ENCODE peak calls at places on chromosomes 16 and 17, in seven cellular contexts. J is H9, C is GM12878, W is PC-9, K is fibroblast of lung, L is astrocyte, O is HepG2. E is an unnamed sample. For H3K79me2 and H3K9me3, the result is how much of the 10 kb centered on the place peaks cover.

GRCh38 chr17:752620-753219 is 656 bp upstream of the GEMIN4 start:
- DNase-seq in J (peak), C (no peak), W (peak), K (peak), L (peak), O (no peak), E (no peak)

GRCh38 chr17:5513610-5514009 is 27.2 kb downstream of the MIS12 start:
- DNase-seq in J (no peak), C (no peak), W (no peak), K (no peak), L (no peak), O (no peak), E (no peak)

GRCh38 chr17:43418441-43419374 is 19.9 kb downstream of the ARL4D start:
- DNase-seq in J (peak), C (no peak), W (peak), K (peak), L (peak), O (peak), E (no peak)

GRCh38 chr16:89360760-89361435 is 129.5 kb downstream of the ANKRD11 start:
- DNase-seq in J (no peak), C (peak), W (no peak), K (no peak), L (no peak), O (no peak), E (no peak)

GRCh38 chr17:77721823-77722160 is 236.7 kb upstream of the TNRC6C start:
- DNase-seq in J (peak), C (no peak), W (no peak), K (no peak), L (no peak), O (no peak), E (no peak)

GRCh38 chr16:17416461-17417221 is 54.1 kb downstream of the XYLT1 start:
- DNase-seq in J (peak), C (peak), W (no peak), K (peak), L (peak), O (no peak), E (peak)

GRCh38 chr16:89341697-89342694 is 124.5 kb downstream of the ZNF778 start:
- DNase-seq in J (no peak), C (no peak), W (no peak), K (no peak), L (no peak), O (no peak), E (no peak)

GRCh38 chr16:30923554-30924085 is at the start of gene FBXL19:
- DNase-seq in J (no peak), C (no peak), W (no peak), K (no peak), L (no peak), O (no peak), E (no peak)

GRCh38 chr17:14793237-14793636 is 471.9 kb downstream of the PMP22 start:
- DNase-seq in J (no peak), C (no peak), W (no peak), K (peak), L (no peak), O (no peak), E (no peak)

GRCh38 chr17:38728290-38728831 is 1.8 kb upstream of the CISD3 start:
- DNase-seq in J (no peak), C (peak), W (no peak), K (no peak), L (no peak), O (no peak), E (peak)

GRCh38 chr16:30951785-30952184 is 2.9 kb downstream of the ORAI3 start:
- DNase-seq in J (no peak), C (no peak), W (no peak), K (peak), L (peak), O (no peak), E (no peak)

GRCh38 chr16:30535777-30536190 is 1.1 kb upstream of the ZNF747 start:
- DNase-seq in J (peak), C (peak), W (peak), K (peak), L (peak), O (peak), E (no peak)

GRCh38 chr16:1731073-1731472 is 25.1 kb downstream of the MAPK8IP3 start:
- DNase-seq in J (no peak), C (no peak), W (no peak), K (no peak), L (no peak), O (no peak), E (no peak)

GRCh38 chr16:87762071-87762571 is 3.7 kb downstream of the KLHDC4 start:
- DNase-seq in J (no peak), C (no peak), W (no peak), K (no peak), L (no peak), O (no peak), E (no peak)

GRCh38 chr17:32772453-32773025 is 104.4 kb downstream of the MYO1D start:
- DNase-seq in J (no peak), C (peak), W (no peak), K (no peak), L (no peak), O (no peak), E (no peak)

GRCh38 chr17:22253007-22253406 is 560.7 kb downstream of the KCNJ18 start:
- DNase-seq in J (no peak), C (no peak), W (no peak), K (no peak), L (no peak), O (no peak), E (no peak)

GRCh38 chr16:10590342-10590741 is 9.9 kb upstream of the EMP2 start:
- DNase-seq in J (no peak), C (no peak), W (no peak), K (no peak), L (no peak), O (no peak), E (no peak)

GRCh38 chr17:31357831-31358400 is 33.6 kb upstream of the RAB11FIP4 start:
- DNase-seq in J (no peak), C (no peak), W (no peak), K (peak), L (no peak), O (no peak), E (no peak)

GRCh38 chr17:3539881-3540540 is 17.6 kb downstream of the TRPV3 start:
- DNase-seq in J (peak), C (no peak), W (no peak), K (no peak), L (no peak), O (no peak), E (no peak)

GRCh38 chr17:6548034-6548433 is 8.3 kb downstream of the PITPNM3 start:
- DNase-seq in J (no peak), C (no peak), W (no peak), K (no peak), L (no peak), O (no peak), E (no peak)

GRCh38 chr16:55118701-55119260 is 188.1 kb downstream of the IRX5 start:
- DNase-seq in J (no peak), C (no peak), W (no peak), K (no peak), L (no peak), O (no peak), E (no peak)

GRCh38 chr16:84800118-84800517 is 19.7 kb upstream of the CRISPLD2 start:
- DNase-seq in J (no peak), C (no peak), W (no peak), K (no peak), L (no peak), O (no peak), E (no peak)

GRCh38 chr16:3580271-3580670 is 3.1 kb upstream of the NLRC3 start:
- DNase-seq in J (no peak), C (no peak), W (no peak), K (peak), L (no peak), O (no peak), E (no peak)

GRCh38 chr17:44959821-44960523 is 8.1 kb downstream of the C1QL1 start:
- DNase-seq in J (peak), C (no peak), W (no peak), K (no peak), L (no peak), O (no peak), E (no peak)

GRCh38 chr16:81929841-81930240 is 81.4 kb downstream of the SDR42E1 start:
- DNase-seq in J (no peak), C (no peak), W (no peak), K (no peak), L (no peak), O (no peak), E (no peak)

GRCh38 chr17:63035695-63036094 is 69.7 kb downstream of the TANC2 start:
- DNase-seq in J (no peak), C (no peak), W (no peak), K (no peak), L (peak), O (no peak), E (peak)

GRCh38 chr16:17475104-17475503 is 4.3 kb upstream of the XYLT1 start:
- DNase-seq in J (no peak), C (no peak), W (no peak), K (no peak), L (no peak), O (no peak), E (no peak)

GRCh38 chr16:89443727-89444084 is 46.7 kb downstream of the ANKRD11 start:
- DNase-seq in J (no peak), C (no peak), W (no peak), K (no peak), L (no peak), O (no peak), E (no peak)

GRCh38 chr17:19378416-19379293 is at the start of gene MAPK7:
- DNase-seq in J (no peak), C (no peak), W (no peak), K (no peak), L (no peak), O (no peak), E (no peak)

GRCh38 chr16:82638095-82638798 is 11.5 kb downstream of the CDH13 start:
- DNase-seq in J (no peak), C (no peak), W (no peak), K (peak), L (peak), O (no peak), E (no peak)

GRCh38 chr16:68782198-68783174 is 45.4 kb downstream of the CDH1 start:
- DNase-seq in J (no peak), C (no peak), W (no peak), K (no peak), L (no peak), O (no peak), E (no peak)

GRCh38 chr17:32152130-32152529 is 9.8 kb downstream of the RHOT1 start:
- DNase-seq in J (no peak), C (no peak), W (no peak), K (no peak), L (no peak), O (peak), E (no peak)

GRCh38 chr16:2468142-2468724 is 2.9 kb upstream of the NTN3 start:
- DNase-seq in J (no peak), C (no peak), W (peak), K (no peak), L (no peak), O (no peak), E (no peak)

GRCh38 chr16:68377221-68377620 is 66.4 kb downstream of the PRMT7 start:
- DNase-seq in J (no peak), C (no peak), W (no peak), K (no peak), L (no peak), O (no peak), E (no peak)

GRCh38 chr16:89972244-89973234 is 24.0 kb downstream of the DEF8 start:
- DNase-seq in J (peak), C (no peak), W (peak), K (peak), L (peak), O (peak), E (peak)

GRCh38 chr16:10760863-10761262 is 17.2 kb downstream of the NUBP1 start:
- DNase-seq in J (no peak), C (no peak), W (no peak), K (no peak), L (no peak), O (no peak), E (no peak)

GRCh38 chr16:54277845-54278703 is 8.5 kb downstream of the IRX3 start:
- DNase-seq in J (no peak), C (no peak), W (no peak), K (no peak), L (no peak), O (no peak), E (no peak)

GRCh38 chr17:7684856-7685532 is 2.3 kb downstream of the TP53 start:
- DNase-seq in J (no peak), C (no peak), W (no peak), K (no peak), L (no peak), O (no peak), E (no peak)

GRCh38 chr17:50161023-50161910 is 4.5 kb upstream of the SGCA start:
- DNase-seq in J (peak), C (peak), W (peak), K (peak), L (peak), O (peak), E (peak)

DNA sequence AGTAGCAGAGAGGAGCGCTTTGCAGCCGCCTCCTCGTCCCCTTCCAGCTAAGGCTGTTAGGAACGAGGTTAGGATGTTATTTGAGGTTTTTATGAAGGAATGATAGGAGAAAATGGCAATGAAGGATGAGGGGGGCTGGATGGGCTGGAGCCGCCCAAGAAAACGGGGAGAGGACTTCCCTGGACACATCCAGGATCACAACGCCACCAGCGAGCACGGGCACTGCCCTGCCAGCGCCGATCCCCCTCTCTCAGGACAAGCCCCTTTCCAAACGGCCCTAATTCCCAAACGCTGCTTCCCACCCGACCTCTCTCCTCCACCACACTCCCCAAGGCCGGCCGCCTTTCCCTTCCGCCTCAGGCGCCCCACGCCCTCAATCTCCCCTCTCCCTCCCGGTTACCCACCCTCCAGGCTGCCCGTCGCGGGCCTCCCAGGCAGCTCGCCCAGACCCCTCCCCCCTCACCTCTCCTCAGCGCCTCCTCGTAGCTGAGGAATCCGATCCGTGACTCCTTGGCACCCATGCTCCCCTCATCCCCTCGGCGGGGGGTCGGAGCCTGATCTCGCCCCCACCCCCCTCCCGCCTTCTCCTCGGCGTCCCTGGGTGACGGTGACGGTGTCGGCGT is 403 bp downstream of the USP32 start:
- DNase-seq in J (no peak), C (no peak), W (no peak), K (peak), L (no peak), O (no peak), E (no peak)
- H3K79me2 ChIP-seq in J (under half), C (under half), W (half or more), K (half or more), L (under half), O (under half), E (under half)

GRCh38 chr16:35391328-35391727 is 1931.9 kb downstream of the TP53TG3F start:
- DNase-seq in J (peak), C (no peak), W (peak), K (peak), L (no peak), O (peak), E (peak)

DNA sequence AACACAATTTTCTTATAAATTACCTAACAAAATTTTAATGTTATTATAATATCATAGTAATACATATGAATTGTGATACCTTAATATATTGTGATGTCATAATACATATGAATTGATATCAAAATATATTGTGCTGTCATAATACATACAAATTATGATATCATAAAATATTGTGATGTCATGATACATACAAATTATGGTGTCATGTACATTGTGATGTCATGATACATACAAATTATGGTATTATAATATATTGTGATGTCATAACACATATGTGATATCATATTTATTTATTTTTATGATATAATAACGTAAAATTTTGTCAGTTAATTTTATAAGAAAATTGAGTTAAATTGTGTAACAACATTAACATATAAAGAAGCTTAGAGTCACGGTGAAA is 1927.2 kb downstream of the TP53TG3F start:
- DNase-seq in J (no peak), C (no peak), W (no peak), K (no peak), L (no peak), O (no peak), E (no peak)
- H3K9me3 ChIP-seq in J (half or more), C (under half), W (under half), K (under half), L (under half), O (under half), E (under half)

GRCh38 chr17:40122466-40122943 is 734 bp downstream of the MSL1 start:
- DNase-seq in J (peak), C (no peak), W (peak), K (peak), L (no peak), O (no peak), E (peak)
- TF ChIP-seq CTCF in J (peak), C (no peak), W (no peak), K (peak), L (no peak), O (peak), E (peak)

DNA sequence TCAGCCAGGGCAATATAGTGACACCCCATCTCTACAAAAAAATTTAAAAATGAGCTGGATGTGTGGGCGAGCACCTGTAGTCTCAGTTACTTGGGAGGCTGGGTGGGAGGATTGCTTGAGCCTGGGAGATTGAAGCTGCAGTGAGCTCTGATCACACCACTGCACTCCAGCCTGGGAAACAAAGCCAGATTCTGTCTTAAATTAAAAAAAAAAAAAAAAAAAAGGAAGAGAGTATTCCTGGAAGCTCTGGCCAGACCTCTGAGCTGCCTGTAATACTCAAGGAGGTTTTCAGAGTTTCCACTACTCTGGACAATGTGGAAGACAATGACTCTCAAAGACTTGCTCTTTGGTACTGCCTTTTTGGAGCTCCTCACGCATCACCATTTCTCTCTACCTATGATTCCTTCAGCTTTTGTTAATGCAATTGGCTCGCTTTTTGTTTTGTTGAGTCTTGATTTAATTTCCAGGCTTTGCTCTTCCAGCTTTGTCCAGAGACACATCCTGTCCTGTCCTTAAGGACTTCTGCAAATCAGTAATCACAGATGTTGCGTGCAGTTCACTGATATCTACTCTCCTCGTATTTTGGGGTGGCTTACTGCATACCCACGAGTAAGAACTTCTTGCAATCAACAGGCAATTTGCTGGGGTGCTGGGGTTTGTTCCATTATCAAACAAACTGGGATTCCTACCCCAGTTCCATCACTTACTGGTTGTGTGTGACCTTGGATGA is 10.8 kb downstream of the CHD9 start:
- DNase-seq in J (no peak), C (no peak), W (no peak), K (no peak), L (no peak), O (no peak), E (no peak)
- H3K79me2 ChIP-seq in J (under half), C (half or more), W (under half), K (under half), L (half or more), O (half or more), E (half or more)

GRCh38 chr16:48590476-48590875 is 19.5 kb downstream of the N4BP1 start:
- DNase-seq in J (no peak), C (no peak), W (no peak), K (no peak), L (no peak), O (no peak), E (no peak)

GRCh38 chr16:48596326-48596725 is 13.7 kb downstream of the N4BP1 start:
- DNase-seq in J (no peak), C (no peak), W (no peak), K (no peak), L (no peak), O (no peak), E (peak)

GRCh38 chr16:48591976-48592375 is 18.0 kb downstream of the N4BP1 start:
- DNase-seq in J (no peak), C (no peak), W (no peak), K (no peak), L (no peak), O (no peak), E (no peak)

GRCh38 chr16:48597563-48598392 is 12.2 kb downstream of the N4BP1 start:
- DNase-seq in J (no peak), C (no peak), W (no peak), K (peak), L (no peak), O (no peak), E (no peak)

DNA sequence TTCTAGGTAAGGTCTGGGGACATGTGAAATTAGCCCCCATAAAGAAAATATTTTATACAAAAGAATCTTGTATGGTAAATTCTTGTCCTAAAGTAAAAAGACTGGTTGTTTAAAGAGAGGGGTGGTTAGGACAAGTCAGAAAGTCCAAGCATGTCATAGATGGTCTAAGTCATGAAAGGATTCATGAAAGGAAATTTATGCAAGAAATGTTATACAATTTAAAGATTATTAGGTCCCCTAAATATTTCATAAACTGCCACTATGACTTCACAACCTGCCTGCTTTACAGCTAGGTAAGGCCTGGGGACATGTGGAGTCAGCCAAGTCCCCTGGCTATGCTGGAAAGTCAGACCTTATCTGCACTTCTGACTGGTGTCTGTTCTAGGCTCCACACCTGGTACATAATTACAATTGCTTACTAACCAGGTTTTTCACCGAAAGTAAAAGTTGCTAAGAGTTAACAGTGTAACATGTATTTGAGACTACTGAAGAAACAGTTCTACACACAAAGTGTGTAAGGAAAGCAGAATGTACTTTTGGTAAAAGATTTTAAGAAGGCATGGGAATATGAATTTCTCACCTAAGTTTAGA is 17.0 kb downstream of the N4BP1 start:
- DNase-seq in J (no peak), C (no peak), W (no peak), K (no peak), L (no peak), O (no peak), E (peak)
- H3K9me3 ChIP-seq in J (under half), C (under half), W (under half), K (under half), L (under half), O (under half), E (under half)

GRCh38 chr17:81295678-81296381 is 723 bp upstream of the SLC38A10 start:
- DNase-seq in J (peak), C (no peak), W (peak), K (peak), L (peak), O (peak), E (peak)

GRCh38 chr17:81298325-81298990 is 3.4 kb upstream of the SLC38A10 start:
- DNase-seq in J (no peak), C (no peak), W (no peak), K (no peak), L (no peak), O (peak), E (no peak)

GRCh38 chr17:81294512-81295030 is 536 bp downstream of the SLC38A10 start:
- DNase-seq in J (no peak), C (no peak), W (peak), K (no peak), L (no peak), O (no peak), E (no peak)

GRCh38 chr17:81292450-81292849 is 2.7 kb downstream of the SLC38A10 start:
- DNase-seq in J (no peak), C (no peak), W (no peak), K (no peak), L (no peak), O (no peak), E (no peak)

GRCh38 chr17:81295031-81295677 is at the start of gene SLC38A10:
- DNase-seq in J (peak), C (peak), W (peak), K (peak), L (peak), O (peak), E (peak)
- TF ChIP-seq CTCF in J (no peak), C (no peak), W (no peak), K (no peak), L (no peak), O (no peak), E (no peak)

E was measured in MM.1S.